ENCODE peak calls at places on chromosome 11, in six cellular contexts. M, E, W, H, I and F are unnamed samples.
A peak's percentile ranks its signal among the peaks of the same experiment; 100 is the strongest.

GRCh38 chr11:34816698-34817213 is 99.4 kb downstream of the APIP start:
- DNase-seq in M (no peak), E (no peak), W (no peak), H (no peak), I (no peak), F (no peak)

GRCh38 chr11:1868056-1868635 is 15.3 kb downstream of the LSP1 start:
- DNase-seq in M (no peak), E (no peak), W (no peak), H (no peak), I (no peak), F (no peak)

GRCh38 chr11:531826-532511 is 3.4 kb downstream of the HRAS start:
- DNase-seq in M (no peak), E (no peak), W (no peak), H (no peak), I (no peak), F (no peak)

GRCh38 chr11:67022961-67023956 is at the start of gene SYT12:
- DNase-seq in M (no peak), E (no peak), W (no peak), H (no peak), I (peak; percentile 11), F (no peak)

GRCh38 chr11:1822648-1823375 is 12.0 kb upstream of the SYT8 start:
- DNase-seq in M (no peak), E (no peak), W (no peak), H (no peak), I (no peak), F (no peak)

GRCh38 chr11:63909621-63910506 is 7.1 kb downstream of the RCOR2 start:
- DNase-seq in M (no peak), E (no peak), W (no peak), H (peak; percentile 77), I (no peak), F (no peak)

GRCh38 chr11:64305075-64305690 is at the start of gene ESRRA:
- DNase-seq in M (peak; percentile 78), E (peak; percentile 93), W (peak; percentile 99), H (peak; percentile 100), I (peak; percentile 100), F (peak; percentile 100)

GRCh38 chr11:117734596-117734995 is 62.4 kb downstream of the DSCAML1 start:
- DNase-seq in M (no peak), E (no peak), W (no peak), H (no peak), I (no peak), F (peak; percentile 21)

GRCh38 chr11:46808804-46809431 is 37.2 kb downstream of the CKAP5 start:
- DNase-seq in M (no peak), E (no peak), W (peak; percentile 52), H (no peak), I (peak; percentile 67), F (no peak)

GRCh38 chr11:96162816-96163499 is 180.0 kb downstream of the MAML2 start:
- DNase-seq in M (no peak), E (peak; percentile 86), W (no peak), H (no peak), I (no peak), F (no peak)

GRCh38 chr11:92296138-92296515 is 71.5 kb downstream of the FAT3 start:
- DNase-seq in M (no peak), E (no peak), W (no peak), H (no peak), I (no peak), F (no peak)

GRCh38 chr11:94519478-94520084 is 7.3 kb downstream of the C11orf97 start:
- DNase-seq in M (no peak), E (no peak), W (peak; percentile 54), H (no peak), I (peak; percentile 64), F (no peak)

GRCh38 chr11:13885083-13885482 is 77.4 kb upstream of the SPON1 start:
- DNase-seq in M (no peak), E (no peak), W (no peak), H (no peak), I (no peak), F (no peak)

GRCh38 chr11:59418151-59418550 is 8.1 kb downstream of the OR5A2 start:
- DNase-seq in M (no peak), E (no peak), W (no peak), H (no peak), I (no peak), F (no peak)

GRCh38 chr11:64729851-64730382 is 6.9 kb upstream of the NRXN2 start:
- DNase-seq in M (no peak), E (no peak), W (peak; percentile 23), H (peak; percentile 96), I (peak; percentile 53), F (peak; percentile 73)

GRCh38 chr11:132140056-132140455 is 769.6 kb downstream of the NTM start:
- DNase-seq in M (no peak), E (no peak), W (no peak), H (no peak), I (no peak), F (no peak)

GRCh38 chr11:83007909-83008580 is 63.7 kb downstream of the RAB30 start:
- DNase-seq in M (no peak), E (no peak), W (peak; percentile 68), H (no peak), I (no peak), F (peak; percentile 46)

GRCh38 chr11:117026593-117027330 is 71.5 kb downstream of the SIK3 start:
- DNase-seq in M (peak; percentile 31), E (no peak), W (no peak), H (no peak), I (peak; percentile 40), F (no peak)

GRCh38 chr11:105132716-105133511 is 6.7 kb downstream of the CARD18 start:
- DNase-seq in M (peak; percentile 29), E (no peak), W (no peak), H (no peak), I (no peak), F (no peak)

GRCh38 chr11:8917157-8917820 is 6.3 kb downstream of the AKIP1 start:
- DNase-seq in M (peak; percentile 69), E (peak; percentile 73), W (no peak), H (peak; percentile 60), I (no peak), F (no peak)

GRCh38 chr11:6129634-6130033 is 22.1 kb downstream of the OR56B4 start:
- DNase-seq in M (no peak), E (no peak), W (no peak), H (no peak), I (peak; percentile 47), F (no peak)

GRCh38 chr11:46607516-46607915 is 9.5 kb downstream of the HARBI1 start:
- DNase-seq in M (no peak), E (no peak), W (no peak), H (no peak), I (no peak), F (no peak)

DNA sequence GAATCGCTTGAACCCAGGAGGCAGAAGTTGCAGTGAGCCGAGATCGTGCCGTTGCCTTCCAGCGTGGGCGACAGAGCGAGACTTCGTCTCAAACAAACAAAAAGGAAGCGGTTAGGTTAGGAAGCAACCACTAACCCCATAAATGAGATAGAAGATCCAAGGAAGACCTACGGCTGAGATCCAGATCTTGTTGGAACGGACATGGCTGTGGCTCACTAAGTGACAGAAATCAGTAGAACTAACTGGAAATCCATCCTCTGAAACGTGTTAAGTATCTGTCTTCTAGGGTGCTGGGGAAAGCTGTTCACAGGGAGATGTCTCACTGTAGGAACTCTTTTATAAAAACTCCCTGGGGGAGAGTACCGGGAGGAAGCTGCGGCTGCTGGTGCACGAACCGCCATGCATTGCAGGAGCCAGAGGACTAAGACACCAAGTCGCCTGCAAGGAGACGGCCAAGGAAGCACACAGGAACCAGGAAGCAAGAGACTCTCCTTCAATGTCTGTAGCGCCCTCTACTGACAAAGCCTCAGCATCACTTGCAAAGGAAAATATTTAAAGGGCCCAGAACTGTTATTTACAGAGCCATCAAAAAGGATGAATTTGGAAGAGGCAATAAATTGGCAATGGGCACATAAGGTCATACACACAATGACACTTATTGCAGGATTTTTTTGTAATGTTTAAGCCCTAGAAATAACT is 16.9 kb upstream of the SPTY2D1 start:
- DNase-seq in M (no peak), E (peak; percentile 22), W (peak; percentile 78), H (peak; percentile 82), I (peak; percentile 95), F (peak; percentile 55)
- TF ChIP-seq CTCF in M (peak; percentile 62), E (peak; percentile 60), W (peak; percentile 88), H (peak; percentile 81), I (peak; percentile 89), F (peak; percentile 83)

GRCh38 chr11:106152013-106152412 is 74.6 kb downstream of the AASDHPPT start:
- DNase-seq in M (peak; percentile 9), E (peak; percentile 30), W (no peak), H (peak; percentile 31), I (no peak), F (no peak)
- TF ChIP-seq CTCF in M (peak; percentile 16), E (peak; percentile 19), W (peak; percentile 13), H (peak; percentile 44), I (no peak), F (no peak)

GRCh38 chr11:62514151-62514550 is 32.5 kb downstream of the AHNAK start:
- DNase-seq in M (no peak), E (no peak), W (no peak), H (no peak), I (no peak), F (no peak)

GRCh38 chr11:62513651-62514050 is 33.0 kb downstream of the AHNAK start:
- DNase-seq in M (no peak), E (no peak), W (no peak), H (no peak), I (no peak), F (no peak)

GRCh38 chr11:62512961-62513360 is 33.6 kb downstream of the AHNAK start:
- DNase-seq in M (no peak), E (no peak), W (no peak), H (no peak), I (no peak), F (no peak)

DNA sequence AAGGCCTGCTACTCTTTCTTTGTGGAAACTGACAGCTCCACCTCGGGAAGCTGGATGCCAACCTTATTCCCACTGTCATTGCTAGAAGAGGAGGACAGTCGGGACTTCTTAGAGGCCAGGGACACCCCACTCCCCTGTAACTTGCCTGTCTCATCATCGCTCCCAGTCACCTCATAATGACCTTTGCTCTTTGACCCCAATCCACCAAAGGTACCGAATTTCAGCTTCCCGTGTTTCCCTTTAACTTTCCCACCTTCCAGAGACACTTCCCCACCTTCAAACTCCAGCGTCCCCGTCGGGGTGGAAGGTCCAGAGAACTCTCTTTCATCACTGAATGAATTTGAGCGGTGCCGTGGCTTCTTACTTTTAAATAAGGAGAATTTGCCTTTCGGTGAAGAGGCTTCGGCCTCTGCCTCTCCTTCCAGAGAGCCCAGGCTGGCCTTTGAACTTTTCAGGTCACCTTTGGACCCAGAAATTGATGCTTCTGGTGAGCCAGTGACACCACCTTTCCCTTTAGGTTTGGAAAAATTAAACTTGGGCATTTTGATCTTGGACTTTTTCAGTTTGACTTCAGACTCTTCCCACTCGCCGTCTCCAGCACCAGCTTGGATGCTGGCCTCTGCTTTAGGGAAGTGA is 29.8 kb downstream of the AHNAK start:
- DNase-seq in M (no peak), E (no peak), W (no peak), H (no peak), I (no peak), F (no peak)
- TF ChIP-seq CTCF in M (no peak), E (no peak), W (no peak), H (no peak), I (no peak), F (no peak)

GRCh38 chr11:36702330-36703054 is 104.5 kb upstream of the RAG2 start:
- DNase-seq in M (peak; percentile 5), E (peak; percentile 16), W (peak; percentile 55), H (peak; percentile 58), I (peak; percentile 74), F (peak; percentile 44)
- TF ChIP-seq CTCF in M (peak; percentile 76), E (peak; percentile 70), W (peak; percentile 80), H (peak; percentile 89), I (peak; percentile 87), F (peak; percentile 72)